ENCODE peak calls at places on chromosomes 6 and 20, in six cellular contexts. V is IMR-90, U is B cell, M is heart left ventricle, E is astrocyte, B is tibial artery. D is an unnamed sample.

GRCh38 chr20:36094497-36094896 is 60.0 kb upstream of the EPB41L1 start:
- DNase-seq in U (no peak), V (no peak), B (no peak), E (peak; percentile 48), M (peak; percentile 33), D (no peak)

GRCh38 chr20:33061626-33062025 is 7.9 kb downstream of the BPIFB3 start:
- DNase-seq in V (no peak), U (no peak), E (no peak), M (no peak), B (no peak), D (no peak)

GRCh38 chr6:125099211-125100017 is 54.2 kb upstream of the TPD52L1 start:
- DNase-seq in V (peak; percentile 50), E (peak; percentile 57), B (peak; percentile 48), M (peak; percentile 69), U (peak; percentile 23), D (peak; percentile 46)

GRCh38 chr6:140475086-140475485 is 1100.6 kb upstream of the CITED2 start:
- DNase-seq in U (no peak), V (no peak), E (peak; percentile 32), B (no peak), M (no peak), D (no peak)

GRCh38 chr6:19298422-19298821 is 538.7 kb upstream of the ID4 start:
- DNase-seq in B (no peak), M (no peak), U (no peak), V (no peak), E (no peak), D (no peak)

GRCh38 chr6:149948616-149949015 is 6.8 kb downstream of the ULBP2 start:
- DNase-seq in M (no peak), B (no peak), U (no peak), E (no peak), V (no peak), D (no peak)

GRCh38 chr6:92377137-92377536 is 1042.2 kb downstream of the EPHA7 start:
- DNase-seq in B (no peak), V (no peak), M (no peak), U (no peak), E (peak; percentile 37), D (no peak)

GRCh38 chr6:90975741-90976140 is 388.9 kb upstream of the MAP3K7 start:
- DNase-seq in E (no peak), B (no peak), U (no peak), V (no peak), M (no peak), D (no peak)

GRCh38 chr6:3841066-3841454 is 8.1 kb upstream of the FAM50B start:
- DNase-seq in U (no peak), E (no peak), B (no peak), M (no peak), V (no peak), D (no peak)

GRCh38 chr6:157218371-157219198 is 104.7 kb downstream of the TMEM242 start:
- DNase-seq in U (no peak), V (no peak), B (no peak), M (no peak), E (no peak), D (no peak)

GRCh38 chr6:128932061-128932460 is 49.1 kb downstream of the LAMA2 start:
- DNase-seq in B (no peak), M (no peak), E (no peak), V (peak; percentile 61), U (no peak), D (no peak)

GRCh38 chr6:157135691-157136090 is 187.6 kb downstream of the TMEM242 start:
- DNase-seq in U (no peak), E (peak; percentile 46), V (peak; percentile 54), B (no peak), M (no peak), D (no peak)

GRCh38 chr6:4778086-4778485 is 1.9 kb downstream of the CDYL start:
- DNase-seq in M (no peak), B (no peak), V (no peak), U (peak; percentile 26), E (no peak), D (no peak)

GRCh38 chr6:56482525-56482924 is 160.2 kb downstream of the DST start:
- DNase-seq in U (no peak), M (no peak), B (no peak), E (no peak), V (no peak), D (no peak)

GRCh38 chr6:107411161-107411560 is 48.2 kb downstream of the PDSS2 start:
- DNase-seq in E (no peak), M (no peak), V (no peak), B (no peak), U (no peak), D (no peak)

GRCh38 chr6:134345780-134346179 is 27.9 kb upstream of the SGK1 start:
- DNase-seq in M (peak; percentile 60), E (no peak), U (no peak), V (no peak), B (peak; percentile 30), D (no peak)

GRCh38 chr6:154721460-154721859 is 11.8 kb upstream of the SCAF8 start:
- DNase-seq in M (no peak), B (no peak), U (no peak), E (peak; percentile 95), V (peak; percentile 70), D (no peak)

GRCh38 chr6:168026925-168027324 is 29.5 kb downstream of the KIF25 start:
- DNase-seq in V (no peak), E (no peak), U (no peak), M (no peak), B (no peak), D (no peak)

GRCh38 chr6:71886184-71887005 is at the start of gene RIMS1:
- DNase-seq in M (no peak), B (no peak), E (peak; percentile 3), V (no peak), U (peak; percentile 41), D (no peak)

GRCh38 chr6:120606743-120607142 is 727.5 kb downstream of the TBC1D32 start:
- DNase-seq in E (no peak), U (no peak), M (no peak), B (no peak), V (no peak), D (no peak)

GRCh38 chr20:49028684-49029083 is 17.4 kb upstream of the CSE1L start:
- DNase-seq in U (no peak), V (peak; percentile 41), B (no peak), M (no peak), E (peak; percentile 13), D (no peak)

GRCh38 chr20:21435576-21435975 is 38.2 kb upstream of the NKX2-4 start:
- DNase-seq in U (no peak), B (no peak), V (no peak), E (peak; percentile 49), M (no peak), D (no peak)

GRCh38 chr6:15332441-15332840 is 86.6 kb downstream of the JARID2 start:
- DNase-seq in M (no peak), U (no peak), E (no peak), B (no peak), V (peak; percentile 74), D (no peak)

GRCh38 chr6:150372051-150372450 is 3.2 kb downstream of the IYD start:
- DNase-seq in B (no peak), U (no peak), V (no peak), E (peak; percentile 46), M (no peak), D (no peak)

GRCh38 chr6:135875446-135875845 is 23.9 kb downstream of the PDE7B start:
- DNase-seq in B (no peak), U (no peak), V (peak; percentile 54), M (no peak), E (peak; percentile 30), D (no peak)

GRCh38 chr6:1321715-1322114 is 9.8 kb downstream of the FOXQ1 start:
- DNase-seq in E (no peak), V (peak; percentile 66), M (no peak), B (no peak), U (no peak), D (no peak)

GRCh38 chr6:78701407-78701806 is 165.9 kb upstream of the IRAK1BP1 start:
- DNase-seq in V (peak; percentile 70), M (no peak), B (no peak), E (peak; percentile 86), U (no peak), D (no peak)

GRCh38 chr6:152986978-152987377 is 4.1 kb upstream of the FBXO5 start:
- DNase-seq in U (no peak), E (no peak), V (no peak), B (no peak), M (no peak), D (no peak)

GRCh38 chr20:54680872-54681297 is 205.5 kb downstream of the DOK5 start:
- DNase-seq in B (peak; percentile 31), E (peak; percentile 2), M (peak; percentile 27), V (peak; percentile 35), U (no peak), D (no peak)

GRCh38 chr6:33583591-33584155 is 3.6 kb upstream of the BAK1 start:
- DNase-seq in U (no peak), B (no peak), M (no peak), E (no peak), V (no peak), D (no peak)
- TF ChIP-seq CTCF in U (no peak), B (no peak), M (no peak), E (peak; percentile 22), V (peak; percentile 32), D (peak; percentile 27)

GRCh38 chr20:29085625-29086024 is 2171.8 kb upstream of the DEFB115 start:
- DNase-seq in E (no peak), V (no peak), M (no peak), B (no peak), U (no peak), D (no peak)

DNA sequence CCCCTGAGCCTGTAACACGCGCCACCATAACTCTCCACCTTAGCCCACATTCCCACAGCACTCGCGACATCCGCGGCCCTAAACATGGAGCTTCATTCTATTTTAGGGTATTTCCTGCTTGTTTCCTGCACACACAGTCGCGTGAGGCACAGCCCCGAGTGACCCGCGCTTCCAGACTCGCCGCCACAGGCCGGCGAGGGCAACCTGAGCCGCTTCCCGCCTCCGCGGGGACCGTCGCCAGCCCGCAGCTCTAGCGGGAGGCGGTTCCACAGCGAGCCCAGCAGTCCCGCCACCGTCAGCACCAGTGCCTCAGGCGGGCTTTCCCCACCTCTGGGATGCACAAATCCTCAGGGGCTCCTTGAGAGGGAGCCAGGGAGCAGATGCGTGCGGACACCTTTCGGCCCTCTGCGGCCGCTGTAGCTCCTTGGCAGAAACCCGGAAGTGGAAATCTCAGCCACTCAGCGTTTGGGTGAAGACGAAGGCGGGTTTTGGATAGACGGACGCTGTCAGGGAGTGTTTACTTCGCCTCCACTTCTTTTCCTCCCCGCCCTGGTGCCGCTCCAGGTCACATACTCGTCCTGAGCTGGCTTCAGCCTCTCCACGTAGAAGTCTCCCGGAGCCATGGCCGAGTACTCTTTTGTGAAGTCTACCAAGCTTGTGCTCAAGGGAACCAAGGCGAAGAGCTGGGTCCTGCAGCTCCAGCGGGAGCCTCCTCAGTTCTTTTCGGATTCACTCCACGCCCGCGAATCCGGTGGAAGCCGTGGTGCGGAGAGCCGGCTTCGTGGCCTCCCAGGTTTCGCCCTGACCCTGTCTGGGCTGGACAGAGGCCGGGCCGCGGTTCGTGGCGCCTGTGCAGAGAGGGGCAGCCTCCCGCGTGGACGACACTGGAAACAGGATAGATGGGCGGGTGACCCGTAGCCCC is 2177.4 kb upstream of the DEFB115 start:
- DNase-seq in B (peak; percentile 71), E (no peak), V (no peak), M (peak; percentile 29), U (no peak), D (no peak)
- TF ChIP-seq CTCF in B (no peak), E (no peak), V (no peak), M (no peak), U (no peak), D (no peak)

GRCh38 chr6:131368077-131368911 is 204.7 kb upstream of the ARG1 start:
- DNase-seq in M (peak; percentile 69), V (no peak), E (peak; percentile 33), B (peak; percentile 61), U (peak; percentile 15), D (no peak)
- TF ChIP-seq CTCF in M (no peak), V (no peak), E (no peak), B (no peak), U (no peak), D (no peak)

GRCh38 chr6:41940759-41941279 is 789 bp downstream of the CCND3 start:
- DNase-seq in U (peak; percentile 48), M (peak; percentile 74), E (no peak), B (no peak), V (peak; percentile 12), D (no peak)
- TF ChIP-seq CTCF in U (no peak), M (no peak), E (no peak), B (no peak), V (no peak), D (no peak)

D was measured in D721Med.